ENCODE peak calls at places on chromosomes 1 and 21, in five cellular contexts. P is A549, J is endothelial cell of umbilical vein, X is breast epithelium, U is heart left ventricle. N is an unnamed sample.

GRCh38 chr1:110768595-110768994 is 93.9 kb upstream of the KCNA3 start:
- DNase-seq in P (no peak), J (no peak), X (no peak), U (no peak), N (no peak)

GRCh38 chr1:170705981-170706380 is 42.0 kb downstream of the PRRX1 start:
- DNase-seq in P (no peak), J (no peak), X (no peak), U (no peak), N (no peak)

GRCh38 chr1:154937051-154937987 is 800 bp upstream of the PMVK start:
- DNase-seq in P (peak; percentile 94), J (peak; percentile 96), X (peak; percentile 90), U (peak; percentile 92), N (peak; percentile 94)

GRCh38 chr1:81414417-81415087 is 386.2 kb upstream of the ADGRL2 start:
- DNase-seq in P (peak; percentile 11), J (peak; percentile 66), X (no peak), U (peak; percentile 78), N (peak; percentile 37)

GRCh38 chr1:169538998-169539871 is 47.0 kb downstream of the F5 start:
- DNase-seq in P (no peak), J (no peak), X (no peak), U (no peak), N (no peak)

GRCh38 chr1:203791498-203791897 is 3.9 kb upstream of the ZBED6 start:
- DNase-seq in P (no peak), J (no peak), X (no peak), U (no peak), N (no peak)

GRCh38 chr1:247390996-247391395 is 25.0 kb upstream of the NLRP3 start:
- DNase-seq in P (no peak), J (no peak), X (no peak), U (no peak), N (peak; percentile 20)

GRCh38 chr1:113479713-113480676 is 89.7 kb downstream of the MAGI3 start:
- DNase-seq in P (no peak), J (no peak), X (no peak), U (no peak), N (no peak)

GRCh38 chr21:31731802-31732537 is at the start of gene SCAF4:
- DNase-seq in P (peak; percentile 59), J (peak; percentile 88), X (peak; percentile 89), U (peak; percentile 90), N (peak; percentile 92)

GRCh38 chr1:166975361-166976129 is at the start of gene ILDR2:
- DNase-seq in P (peak; percentile 28), J (peak; percentile 10), X (no peak), U (peak; percentile 45), N (peak; percentile 70)

GRCh38 chr1:100482748-100483147 is 55.2 kb upstream of the GPR88 start:
- DNase-seq in P (no peak), J (no peak), X (no peak), U (no peak), N (no peak)

GRCh38 chr1:24770891-24771290 is 25.6 kb downstream of the CLIC4 start:
- DNase-seq in P (no peak), J (peak; percentile 47), X (no peak), U (no peak), N (no peak)

GRCh38 chr1:219812491-219813221 is 115.7 kb downstream of the SLC30A10 start:
- DNase-seq in P (peak; percentile 81), J (peak; percentile 26), X (no peak), U (peak; percentile 22), N (peak; percentile 61)

GRCh38 chr1:202565890-202566289 is 144.4 kb downstream of the SYT2 start:
- DNase-seq in P (no peak), J (no peak), X (no peak), U (no peak), N (no peak)

GRCh38 chr1:2890221-2890850 is 88.8 kb upstream of the TTC34 start:
- DNase-seq in P (no peak), J (no peak), X (no peak), U (no peak), N (no peak)

GRCh38 chr21:43873673-43874072 is 8.7 kb downstream of the AGPAT3 start:
- DNase-seq in P (no peak), J (no peak), X (no peak), U (no peak), N (no peak)

GRCh38 chr1:178275083-178275482 is 181.2 kb downstream of the RASAL2 start:
- DNase-seq in P (no peak), J (peak; percentile 19), X (no peak), U (no peak), N (no peak)

GRCh38 chr1:54967372-54967771 is 13.1 kb upstream of the TMEM61 start:
- DNase-seq in P (no peak), J (no peak), X (no peak), U (no peak), N (peak; percentile 20)

GRCh38 chr1:47507921-47508894 is 70.4 kb downstream of the FOXD2 start:
- DNase-seq in P (peak; percentile 11), J (no peak), X (no peak), U (peak; percentile 23), N (peak; percentile 28)

GRCh38 chr1:91891486-91891885 is 5.5 kb upstream of the TGFBR3 start:
- DNase-seq in P (no peak), J (no peak), X (no peak), U (no peak), N (no peak)

GRCh38 chr1:60169206-60169605 is 95.6 kb upstream of the C1orf87 start:
- DNase-seq in P (no peak), J (no peak), X (no peak), U (no peak), N (no peak)

GRCh38 chr21:41783476-41784150 is 16.8 kb upstream of the RIPK4 start:
- DNase-seq in P (no peak), J (no peak), X (peak; percentile 73), U (no peak), N (no peak)

GRCh38 chr1:29196863-29197589 is 15.3 kb upstream of the SRSF4 start:
- DNase-seq in P (no peak), J (no peak), X (peak; percentile 7), U (no peak), N (no peak)

GRCh38 chr1:27234054-27234882 is at the start of gene WDTC1:
- DNase-seq in P (peak; percentile 81), J (peak; percentile 98), X (peak; percentile 98), U (peak; percentile 99), N (peak; percentile 97)
- TF ChIP-seq POLR2A in P (peak; percentile 21), J (peak; percentile 28), X (no peak), U (no peak), N (no peak)

GRCh38 chr1:6083385-6083784 is 37.7 kb downstream of the KCNAB2 start:
- DNase-seq in P (no peak), J (no peak), X (no peak), U (no peak), N (no peak)

GRCh38 chr1:6083801-6084467 is 38.2 kb downstream of the KCNAB2 start:
- DNase-seq in P (no peak), J (no peak), X (no peak), U (no peak), N (no peak)

GRCh38 chr1:6080469-6080868 is 34.8 kb downstream of the KCNAB2 start:
- DNase-seq in P (no peak), J (peak; percentile 31), X (no peak), U (peak; percentile 28), N (no peak)

GRCh38 chr1:6082430-6082971 is 36.8 kb downstream of the KCNAB2 start:
- DNase-seq in P (no peak), J (no peak), X (no peak), U (no peak), N (no peak)

GRCh38 chr1:6081901-6082300 is 36.2 kb downstream of the KCNAB2 start:
- DNase-seq in P (no peak), J (no peak), X (no peak), U (no peak), N (no peak)
- TF ChIP-seq POLR2A in P (no peak), J (no peak), X (no peak), U (no peak), N (no peak)

DNA sequence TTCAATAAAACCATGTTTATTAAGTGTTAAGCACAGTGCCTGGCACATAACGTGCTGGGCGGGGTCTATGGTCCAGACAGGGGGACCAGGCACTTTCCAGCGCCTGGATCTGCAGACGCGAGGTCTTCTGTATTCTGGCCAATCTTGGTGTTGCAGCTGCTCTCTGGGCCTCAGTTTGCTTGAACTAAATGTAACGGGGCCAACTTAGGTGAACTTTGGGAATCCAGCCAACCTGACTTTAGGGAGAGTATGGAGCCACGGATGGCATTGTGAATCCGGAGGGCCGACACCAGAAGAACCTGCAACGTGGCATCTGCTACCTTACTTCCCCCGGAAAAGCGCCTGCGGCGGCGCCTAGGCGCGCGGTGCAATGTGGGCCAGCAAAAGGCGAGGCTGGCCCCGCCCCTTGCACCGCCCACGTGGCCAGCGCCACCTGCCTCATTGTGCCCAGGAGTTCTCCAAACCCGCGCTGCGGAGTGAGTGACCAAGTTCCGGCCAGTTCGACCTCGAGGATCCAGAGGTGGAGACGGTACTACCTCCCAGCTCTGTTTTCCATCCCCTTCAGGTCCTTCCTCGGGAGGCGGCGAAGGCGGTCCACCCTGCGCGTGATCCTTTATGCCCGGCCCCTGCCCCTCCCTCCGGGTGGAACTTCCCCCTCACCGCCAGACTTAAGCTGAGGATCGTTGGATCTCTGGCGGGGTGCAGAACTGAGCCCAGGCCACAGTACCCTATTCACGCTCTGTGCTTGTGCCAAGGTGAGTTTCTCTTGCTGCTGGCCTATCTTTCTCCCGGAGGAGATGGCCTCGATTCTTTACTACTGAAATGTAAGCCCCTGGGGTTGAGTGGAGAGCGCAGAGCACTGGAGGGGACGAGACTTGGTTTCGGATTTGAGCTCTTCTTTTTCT is at the start of gene AKR1A1:
- DNase-seq in P (peak; percentile 71), J (peak; percentile 90), X (peak; percentile 88), U (peak; percentile 85), N (peak; percentile 93)
- TF ChIP-seq POLR2A in P (peak; percentile 59), J (peak; percentile 96), X (peak; percentile 32), U (no peak), N (peak; percentile 96)

GRCh38 chr1:1569341-1569740 is 5.3 kb downstream of the SSU72 start:
- DNase-seq in P (no peak), J (no peak), X (no peak), U (no peak), N (no peak)

GRCh38 chr1:1577367-1578011 is 2.8 kb upstream of the SSU72 start:
- DNase-seq in P (no peak), J (no peak), X (no peak), U (no peak), N (no peak)

GRCh38 chr1:1578371-1578940 is 3.8 kb upstream of the SSU72 start:
- DNase-seq in P (no peak), J (no peak), X (no peak), U (no peak), N (no peak)

GRCh38 chr1:1574721-1575537 is at the start of gene SSU72:
- DNase-seq in P (peak; percentile 82), J (peak; percentile 88), X (peak; percentile 92), U (peak; percentile 93), N (peak; percentile 94)

DNA sequence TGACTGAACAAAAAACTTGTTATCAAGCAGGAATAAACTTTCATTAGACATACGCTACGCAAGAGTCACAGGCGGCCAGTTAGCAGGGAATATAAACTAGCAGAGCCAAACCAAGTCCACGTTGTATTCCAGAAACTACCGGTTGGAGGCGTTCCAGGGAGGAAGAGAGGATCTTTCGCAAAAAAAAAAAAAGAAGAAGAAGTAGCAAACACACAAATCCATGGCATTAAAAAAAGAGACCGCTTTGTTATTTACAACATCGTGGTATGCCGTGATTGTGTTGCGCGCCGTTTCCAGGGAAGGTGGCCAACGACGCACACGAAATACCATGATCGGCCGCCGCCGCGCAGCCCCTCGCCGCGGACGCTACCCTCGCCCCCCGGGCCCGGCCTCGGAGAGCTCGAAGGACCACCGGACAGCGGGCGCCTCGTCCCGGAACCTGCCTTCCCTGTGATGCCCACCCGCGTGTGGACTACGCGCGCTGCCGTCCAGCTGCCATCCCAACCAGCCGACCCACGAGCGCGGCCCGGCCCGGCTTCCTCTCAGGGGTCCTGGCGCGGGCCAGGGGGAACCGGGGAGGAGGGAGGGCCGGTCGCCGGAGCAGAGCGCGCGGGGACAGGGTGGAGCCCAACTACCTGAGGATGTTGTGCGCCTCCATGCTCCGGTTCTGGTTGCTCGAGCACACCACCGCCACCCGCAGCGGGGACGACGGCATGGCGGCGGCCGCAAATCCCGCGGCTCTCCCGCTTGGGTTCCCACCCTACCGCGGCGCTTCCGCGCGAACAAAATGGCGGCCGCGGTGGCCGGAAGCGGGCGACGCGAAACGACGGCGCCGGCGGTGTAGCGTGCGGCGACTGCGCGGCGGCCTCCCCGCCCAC is 581 bp downstream of the SSU72 start:
- DNase-seq in P (peak; percentile 47), J (peak; percentile 68), X (no peak), U (peak; percentile 67), N (peak; percentile 78)
- TF ChIP-seq POLR2A in P (peak; percentile 36), J (no peak), X (no peak), U (no peak), N (no peak)

N was measured in NB4.